ENCODE peak calls at places on chromosomes 16 and 17, in seven cellular contexts. One of them, this sample, is unnamed.

GRCh38 chr17:51888823-51889222 is 269.7 kb downstream of the CA10 start:
- DNase-seq in SK-N-SH: no peak
- DNase-seq in neural progenitor cell: no peak
- DNase-seq in fibroblast of lung: no peak
- DNase-seq in hepatocyte: no peak
- DNase-seq in OCI-LY7: no peak
- DNase-seq in transverse colon: no peak
- DNase-seq in this sample: no peak

GRCh38 chr16:22012241-22012640 is 4.3 kb downstream of the MOSMO start:
- DNase-seq in transverse colon: no peak
- DNase-seq in neural progenitor cell: no peak
- DNase-seq in SK-N-SH: no peak
- DNase-seq in hepatocyte: no peak
- DNase-seq in OCI-LY7: no peak
- DNase-seq in fibroblast of lung: no peak
- DNase-seq in this sample: no peak

GRCh38 chr16:77376358-77376757 is 58.5 kb downstream of the ADAMTS18 start:
- DNase-seq in SK-N-SH: no peak
- DNase-seq in fibroblast of lung: no peak
- DNase-seq in OCI-LY7: peak
- DNase-seq in hepatocyte: no peak
- DNase-seq in neural progenitor cell: no peak
- DNase-seq in transverse colon: no peak
- DNase-seq in this sample: no peak

GRCh38 chr16:87369796-87370719 is 13.5 kb downstream of the FBXO31 start:
- DNase-seq in neural progenitor cell: peak
- DNase-seq in transverse colon: no peak
- DNase-seq in hepatocyte: no peak
- DNase-seq in OCI-LY7: no peak
- DNase-seq in SK-N-SH: peak
- DNase-seq in fibroblast of lung: no peak
- DNase-seq in this sample: no peak

GRCh38 chr16:50260206-50261159 is 5.9 kb upstream of the ADCY7 start:
- DNase-seq in fibroblast of lung: no peak
- DNase-seq in transverse colon: no peak
- DNase-seq in neural progenitor cell: no peak
- DNase-seq in SK-N-SH: no peak
- DNase-seq in OCI-LY7: no peak
- DNase-seq in hepatocyte: peak
- DNase-seq in this sample: no peak

GRCh38 chr16:58502217-58502921 is 2.4 kb downstream of the NDRG4 start:
- DNase-seq in hepatocyte: no peak
- DNase-seq in neural progenitor cell: no peak
- DNase-seq in OCI-LY7: no peak
- DNase-seq in transverse colon: no peak
- DNase-seq in SK-N-SH: no peak
- DNase-seq in fibroblast of lung: no peak
- DNase-seq in this sample: no peak

GRCh38 chr17:77542551-77543490 is 402.1 kb downstream of the SEC14L1 start:
- DNase-seq in OCI-LY7: peak
- DNase-seq in hepatocyte: peak
- DNase-seq in neural progenitor cell: peak
- DNase-seq in SK-N-SH: peak
- DNase-seq in fibroblast of lung: peak
- DNase-seq in transverse colon: peak
- DNase-seq in this sample: peak

GRCh38 chr16:20871258-20871657 is 28.9 kb downstream of the DCUN1D3 start:
- DNase-seq in neural progenitor cell: no peak
- DNase-seq in SK-N-SH: no peak
- DNase-seq in transverse colon: no peak
- DNase-seq in fibroblast of lung: no peak
- DNase-seq in OCI-LY7: no peak
- DNase-seq in hepatocyte: no peak
- DNase-seq in this sample: no peak

GRCh38 chr16:70612931-70613330 is 33.4 kb upstream of the IL34 start:
- DNase-seq in SK-N-SH: no peak
- DNase-seq in fibroblast of lung: no peak
- DNase-seq in transverse colon: no peak
- DNase-seq in neural progenitor cell: no peak
- DNase-seq in hepatocyte: no peak
- DNase-seq in OCI-LY7: no peak
- DNase-seq in this sample: no peak

GRCh38 chr16:70611224-70611598 is 35.1 kb upstream of the IL34 start:
- DNase-seq in neural progenitor cell: no peak
- DNase-seq in SK-N-SH: no peak
- DNase-seq in transverse colon: no peak
- DNase-seq in hepatocyte: no peak
- DNase-seq in fibroblast of lung: no peak
- DNase-seq in OCI-LY7: no peak
- DNase-seq in this sample: no peak

GRCh38 chr16:70611785-70612303 is 34.5 kb upstream of the IL34 start:
- DNase-seq in SK-N-SH: no peak
- DNase-seq in hepatocyte: no peak
- DNase-seq in fibroblast of lung: no peak
- DNase-seq in neural progenitor cell: no peak
- DNase-seq in transverse colon: no peak
- DNase-seq in OCI-LY7: no peak
- DNase-seq in this sample: no peak

GRCh38 chr16:70615933-70616332 is 30.4 kb upstream of the IL34 start:
- DNase-seq in fibroblast of lung: no peak
- DNase-seq in transverse colon: no peak
- DNase-seq in hepatocyte: no peak
- DNase-seq in neural progenitor cell: no peak
- DNase-seq in OCI-LY7: no peak
- DNase-seq in SK-N-SH: no peak
- DNase-seq in this sample: no peak

GRCh38 chr16:70614208-70614951 is 32.0 kb upstream of the IL34 start:
- DNase-seq in OCI-LY7: no peak
- DNase-seq in SK-N-SH: no peak
- DNase-seq in neural progenitor cell: no peak
- DNase-seq in fibroblast of lung: no peak
- DNase-seq in transverse colon: no peak
- DNase-seq in hepatocyte: peak
- DNase-seq in this sample: no peak
- H3K27ac ChIP-seq in OCI-LY7: no peak
- H3K27ac ChIP-seq in SK-N-SH: no peak
- H3K27ac ChIP-seq in neural progenitor cell: no peak
- H3K27ac ChIP-seq in fibroblast of lung: no peak
- H3K27ac ChIP-seq in transverse colon: peak
- H3K27ac ChIP-seq in hepatocyte: no peak
- H3K27ac ChIP-seq in this sample: no peak

DNA sequence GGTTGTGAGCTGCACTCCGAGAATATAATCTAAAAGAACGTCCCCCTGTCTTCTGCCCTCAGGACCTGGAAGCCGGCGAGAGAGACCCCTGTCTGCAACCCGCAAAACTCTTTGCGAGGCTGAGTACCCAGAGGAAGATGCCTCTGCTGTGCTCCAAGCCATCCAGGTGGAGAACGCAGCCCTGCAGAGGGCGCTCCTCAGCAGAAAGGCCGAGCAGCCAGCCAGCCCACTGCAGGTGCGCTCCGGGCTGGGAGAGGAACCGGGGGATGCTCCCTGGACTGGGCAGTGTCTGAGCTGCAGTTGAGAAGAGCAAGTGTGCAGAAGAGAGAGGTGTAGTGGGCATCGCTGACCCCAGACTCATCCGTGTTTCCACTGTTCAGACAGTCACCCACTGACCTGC is 148.3 kb downstream of the KATNIP start:
- DNase-seq in SK-N-SH: no peak
- DNase-seq in hepatocyte: no peak
- DNase-seq in neural progenitor cell: peak
- DNase-seq in OCI-LY7: no peak
- DNase-seq in transverse colon: no peak
- DNase-seq in fibroblast of lung: no peak
- DNase-seq in this sample: peak
- TF ChIP-seq CTCF in SK-N-SH: peak
- TF ChIP-seq CTCF in hepatocyte: peak
- TF ChIP-seq CTCF in neural progenitor cell: peak
- TF ChIP-seq CTCF in OCI-LY7: peak
- TF ChIP-seq CTCF in transverse colon: peak
- TF ChIP-seq CTCF in fibroblast of lung: peak
- TF ChIP-seq CTCF in this sample: peak

DNA sequence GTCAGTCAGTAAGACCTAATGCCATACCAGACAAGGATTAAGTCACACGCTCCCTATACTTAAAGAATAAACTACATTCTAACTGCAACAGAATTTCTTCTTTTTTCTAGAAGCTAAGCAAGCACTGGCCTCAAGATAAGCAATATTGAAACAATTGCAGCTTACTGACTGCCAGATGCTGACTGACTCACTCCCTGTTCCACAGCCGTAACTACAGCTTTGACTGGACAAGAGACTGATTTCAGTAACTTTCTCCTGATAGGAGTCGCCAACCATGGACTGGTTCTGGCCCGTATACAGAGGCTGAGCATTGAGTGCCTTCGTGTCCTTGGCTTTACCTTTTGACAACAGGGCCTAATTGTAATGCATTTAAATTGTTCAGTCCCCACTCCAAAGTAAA is 67.9 kb downstream of the TRIM37 start:
- DNase-seq in fibroblast of lung: peak
- DNase-seq in neural progenitor cell: no peak
- DNase-seq in transverse colon: no peak
- DNase-seq in hepatocyte: peak
- DNase-seq in OCI-LY7: no peak
- DNase-seq in SK-N-SH: no peak
- DNase-seq in this sample: no peak
- H3K27ac ChIP-seq in fibroblast of lung: no peak
- H3K27ac ChIP-seq in neural progenitor cell: no peak
- H3K27ac ChIP-seq in transverse colon: no peak
- H3K27ac ChIP-seq in hepatocyte: no peak
- H3K27ac ChIP-seq in OCI-LY7: no peak
- H3K27ac ChIP-seq in SK-N-SH: no peak
- H3K27ac ChIP-seq in this sample: no peak

DNA sequence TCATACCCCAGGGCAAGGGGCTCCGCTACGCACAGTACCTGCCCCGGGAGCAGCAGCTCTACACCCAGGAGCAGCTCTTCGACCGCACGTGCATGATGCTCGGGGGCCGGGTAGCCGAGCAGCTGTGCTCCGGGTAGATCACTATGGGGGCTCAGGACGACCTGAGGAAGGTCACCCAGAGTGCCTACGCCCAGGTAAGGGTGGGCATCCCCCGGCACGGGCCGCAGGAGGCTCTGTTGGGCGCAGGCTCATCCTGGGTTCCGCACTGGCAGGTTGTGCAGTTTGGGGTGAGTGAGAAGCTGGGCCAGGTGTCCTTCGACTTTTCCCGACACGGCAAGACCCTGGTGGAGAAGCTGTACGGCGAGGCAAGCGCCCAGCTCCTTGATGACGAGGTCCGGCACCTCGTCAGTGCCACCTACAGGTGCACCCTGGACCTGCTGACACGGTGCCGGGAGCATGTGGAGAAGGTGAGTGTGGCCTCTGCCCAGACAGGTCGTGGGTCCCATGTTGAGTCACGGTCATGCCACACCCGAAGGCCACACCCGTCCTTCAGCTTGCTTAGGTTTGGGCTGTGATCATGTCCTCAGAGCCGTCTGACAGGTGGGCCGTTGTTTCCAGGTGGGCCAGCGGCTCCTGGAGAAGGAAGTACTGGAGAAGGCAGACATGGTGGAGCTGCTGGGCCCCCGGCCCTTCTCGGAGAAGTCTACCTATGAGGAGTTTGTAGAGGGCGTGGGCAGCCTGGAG is 19.3 kb downstream of the DBNDD1 start:
- DNase-seq in transverse colon: no peak
- DNase-seq in hepatocyte: no peak
- DNase-seq in neural progenitor cell: no peak
- DNase-seq in SK-N-SH: no peak
- DNase-seq in fibroblast of lung: no peak
- DNase-seq in OCI-LY7: no peak
- DNase-seq in this sample: no peak
- TF ChIP-seq CTCF in transverse colon: no peak
- TF ChIP-seq CTCF in hepatocyte: no peak
- TF ChIP-seq CTCF in neural progenitor cell: peak
- TF ChIP-seq CTCF in SK-N-SH: no peak
- TF ChIP-seq CTCF in fibroblast of lung: no peak
- TF ChIP-seq CTCF in OCI-LY7: peak
- TF ChIP-seq CTCF in this sample: no peak

DNA sequence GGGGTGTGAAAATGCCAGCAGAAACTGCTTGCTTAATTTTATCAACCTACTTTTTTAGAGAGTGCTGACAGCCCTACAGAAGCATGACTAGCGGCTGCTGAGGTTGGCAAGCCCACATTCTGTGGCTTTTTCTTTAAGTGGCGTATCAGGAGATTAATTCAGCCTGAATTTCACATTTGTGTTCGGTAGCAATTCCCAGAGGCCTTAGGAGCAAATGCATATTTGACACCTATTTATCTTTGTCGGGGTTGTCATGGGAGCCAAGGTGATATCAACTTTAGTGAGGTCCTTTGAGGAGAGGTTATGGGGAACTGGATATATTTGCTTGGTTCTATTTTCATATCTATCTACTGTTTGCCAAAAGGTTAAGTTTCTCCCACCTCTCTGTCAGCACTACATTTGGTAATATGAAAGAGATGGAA is 140.9 kb downstream of the KCNJ2 start:
- DNase-seq in SK-N-SH: no peak
- DNase-seq in fibroblast of lung: no peak
- DNase-seq in neural progenitor cell: no peak
- DNase-seq in transverse colon: no peak
- DNase-seq in hepatocyte: no peak
- DNase-seq in OCI-LY7: no peak
- DNase-seq in this sample: no peak
- H3K27ac ChIP-seq in SK-N-SH: no peak
- H3K27ac ChIP-seq in fibroblast of lung: no peak
- H3K27ac ChIP-seq in neural progenitor cell: no peak
- H3K27ac ChIP-seq in transverse colon: no peak
- H3K27ac ChIP-seq in hepatocyte: no peak
- H3K27ac ChIP-seq in OCI-LY7: no peak
- H3K27ac ChIP-seq in this sample: no peak

GRCh38 chr16:53924311-53924860 is 220.4 kb downstream of the FTO start:
- DNase-seq in transverse colon: no peak
- DNase-seq in fibroblast of lung: no peak
- DNase-seq in hepatocyte: peak
- DNase-seq in OCI-LY7: no peak
- DNase-seq in SK-N-SH: no peak
- DNase-seq in neural progenitor cell: peak
- DNase-seq in this sample: no peak
- TF ChIP-seq CTCF in transverse colon: no peak
- TF ChIP-seq CTCF in fibroblast of lung: no peak
- TF ChIP-seq CTCF in hepatocyte: no peak
- TF ChIP-seq CTCF in OCI-LY7: no peak
- TF ChIP-seq CTCF in SK-N-SH: no peak
- TF ChIP-seq CTCF in neural progenitor cell: no peak
- TF ChIP-seq CTCF in this sample: no peak

DNA sequence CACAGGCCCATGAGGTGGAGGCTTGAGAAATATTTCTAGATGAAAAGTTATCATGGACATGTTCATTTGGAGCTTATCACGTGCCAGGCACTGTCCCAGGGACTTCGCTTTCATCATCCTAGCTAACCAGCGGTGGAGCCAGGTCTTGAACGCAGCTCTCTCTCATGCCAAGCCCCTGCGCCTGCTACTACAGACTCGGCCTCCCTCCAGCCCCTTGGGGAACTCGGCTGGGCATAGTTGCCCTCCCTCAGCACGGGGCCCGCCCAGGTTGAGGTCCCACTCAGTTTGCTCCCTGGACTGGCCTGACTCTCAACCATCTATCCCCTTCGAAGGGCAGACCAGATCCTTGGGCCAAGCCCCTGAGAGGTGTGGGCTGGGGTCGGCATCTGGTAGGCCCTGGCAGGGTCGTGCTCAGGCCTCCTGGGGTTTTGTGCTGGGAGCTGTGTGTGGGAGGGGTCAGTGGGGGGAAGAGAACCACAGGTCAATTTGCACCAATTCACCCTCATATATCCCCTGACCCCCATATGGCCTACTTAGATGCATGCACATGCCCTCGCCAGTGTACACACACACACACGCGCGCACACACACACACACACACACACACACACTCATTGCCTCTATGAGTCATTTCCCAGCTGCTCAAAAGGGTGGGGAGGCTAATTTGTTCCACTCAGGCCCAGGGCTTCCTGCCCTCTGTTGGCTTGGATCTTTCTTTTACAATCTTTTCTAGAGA is 12.1 kb upstream of the SCN4A start:
- DNase-seq in SK-N-SH: no peak
- DNase-seq in hepatocyte: peak
- DNase-seq in fibroblast of lung: peak
- DNase-seq in transverse colon: peak
- DNase-seq in neural progenitor cell: no peak
- DNase-seq in OCI-LY7: no peak
- DNase-seq in this sample: no peak
- H3K27ac ChIP-seq in SK-N-SH: no peak
- H3K27ac ChIP-seq in hepatocyte: no peak
- H3K27ac ChIP-seq in fibroblast of lung: no peak
- H3K27ac ChIP-seq in transverse colon: peak
- H3K27ac ChIP-seq in neural progenitor cell: no peak
- H3K27ac ChIP-seq in OCI-LY7: no peak
- H3K27ac ChIP-seq in this sample: no peak